ENCODE peak calls at places on chromosomes 6 and 20, in four cellular contexts. R is neuronal stem cell, D is IMR-90, O is mesendoderm. I is an unnamed sample.

GRCh38 chr6:109483744-109484075 is 691 bp upstream of the ZBTB24 start:
- DNase-seq in D (no peak), O (no peak), R (no peak), I (no peak)

GRCh38 chr6:77467038-77467437 is 3.7 kb upstream of the HTR1B start:
- DNase-seq in O (no peak), R (no peak), D (peak; percentile 13), I (peak; percentile 46)

GRCh38 chr6:107560657-107561056 is 70.7 kb downstream of the SOBP start:
- DNase-seq in D (peak; percentile 6), O (peak; percentile 40), R (no peak), I (peak; percentile 31)

GRCh38 chr6:142301421-142302391 is at the start of gene ADGRG6:
- DNase-seq in D (peak; percentile 28), R (peak; percentile 57), O (peak; percentile 77), I (peak; percentile 54)

GRCh38 chr6:72374864-72375263 is 247.0 kb upstream of the KCNQ5 start:
- DNase-seq in D (peak; percentile 12), R (peak; percentile 8), O (peak; percentile 23), I (no peak)

GRCh38 chr20:52490715-52491430 is 299.3 kb upstream of the ZFP64 start:
- DNase-seq in R (no peak), D (peak; percentile 98), O (peak; percentile 85), I (peak; percentile 98)

GRCh38 chr6:150025201-150025917 is at the start of gene RAET1L:
- DNase-seq in O (no peak), D (peak; percentile 45), R (no peak), I (peak; percentile 7)

GRCh38 chr20:37992802-37993538 is 40.3 kb downstream of the TTI1 start:
- DNase-seq in D (peak; percentile 78), R (no peak), O (peak; percentile 13), I (peak; percentile 73)

GRCh38 chr6:26217714-26218075 is 130.5 kb downstream of the HFE start:
- DNase-seq in D (no peak), R (no peak), O (peak; percentile 73), I (peak; percentile 50)

GRCh38 chr6:69774740-69775350 is 22.0 kb downstream of the LMBRD1 start:
- DNase-seq in R (no peak), O (no peak), D (no peak), I (no peak)

GRCh38 chr20:54255157-54255556 is 47.3 kb downstream of the PFDN4 start:
- DNase-seq in O (no peak), D (peak; percentile 66), R (no peak), I (no peak)

GRCh38 chr20:4569092-4569491 is 152.6 kb upstream of the PRND start:
- DNase-seq in O (no peak), D (no peak), R (no peak), I (no peak)

GRCh38 chr20:48823960-48824497 is 3.8 kb downstream of the PREX1 start:
- DNase-seq in D (peak; percentile 65), O (no peak), R (no peak), I (no peak)

GRCh38 chr6:127340171-127340570 is 3.2 kb downstream of the ECHDC1 start:
- DNase-seq in R (no peak), O (no peak), D (no peak), I (no peak)

GRCh38 chr20:52497731-52498130 is 306.2 kb upstream of the ZFP64 start:
- DNase-seq in D (peak; percentile 66), R (no peak), O (no peak), I (peak; percentile 50)

GRCh38 chr6:170403451-170403850 is 96.9 kb downstream of the FAM120B start:
- DNase-seq in R (peak; percentile 59), D (peak; percentile 70), O (peak; percentile 96), I (peak; percentile 81)

GRCh38 chr20:57791946-57792328 is 82.1 kb upstream of the PMEPA1 start:
- DNase-seq in O (no peak), D (no peak), R (no peak), I (no peak)

GRCh38 chr20:62661647-62662046 is 19.3 kb downstream of the SLCO4A1 start:
- DNase-seq in D (no peak), R (no peak), O (no peak), I (no peak)

GRCh38 chr6:22601941-22602340 is 32.6 kb downstream of the HDGFL1 start:
- DNase-seq in R (no peak), D (no peak), O (no peak), I (no peak)

GRCh38 chr20:4937422-4938319 is 63.6 kb downstream of the SLC23A2 start:
- DNase-seq in O (no peak), R (no peak), D (peak; percentile 59), I (no peak)

GRCh38 chr6:143536866-143537691 is 25.6 kb upstream of the FUCA2 start:
- DNase-seq in R (peak; percentile 47), O (peak; percentile 84), D (peak; percentile 63), I (peak; percentile 54)

GRCh38 chr6:1502041-1502440 is 107.7 kb upstream of the FOXC1 start:
- DNase-seq in D (no peak), R (no peak), O (no peak), I (no peak)

GRCh38 chr6:44254201-44254956 is 2.9 kb downstream of the SLC35B2 start:
- DNase-seq in D (no peak), O (no peak), R (no peak), I (no peak)

GRCh38 chr6:56677559-56677958 is 34.9 kb upstream of the DST start:
- DNase-seq in O (no peak), D (peak; percentile 72), R (no peak), I (no peak)

GRCh38 chr6:39388526-39389371 is 66.2 kb upstream of the KCNK16 start:
- DNase-seq in O (no peak), R (no peak), D (no peak), I (no peak)

GRCh38 chr20:38961530-38962043 is 557 bp upstream of the DHX35 start:
- DNase-seq in O (no peak), D (no peak), R (no peak), I (no peak)

GRCh38 chr6:53795254-53795701 is 473 bp downstream of the LRRC1 start:
- DNase-seq in R (no peak), D (no peak), O (no peak), I (peak; percentile 26)

GRCh38 chr6:53794073-53794719 is 609 bp upstream of the LRRC1 start:
- DNase-seq in R (no peak), D (peak; percentile 87), O (peak; percentile 83), I (peak; percentile 84)

GRCh38 chr6:53795702-53796450 is 1.1 kb downstream of the LRRC1 start:
- DNase-seq in D (peak; percentile 28), R (peak; percentile 40), O (peak; percentile 67), I (peak; percentile 35)

GRCh38 chr6:53793318-53793975 is 1.4 kb upstream of the LRRC1 start:
- DNase-seq in D (peak; percentile 61), O (peak; percentile 60), R (peak; percentile 33), I (peak; percentile 68)

DNA sequence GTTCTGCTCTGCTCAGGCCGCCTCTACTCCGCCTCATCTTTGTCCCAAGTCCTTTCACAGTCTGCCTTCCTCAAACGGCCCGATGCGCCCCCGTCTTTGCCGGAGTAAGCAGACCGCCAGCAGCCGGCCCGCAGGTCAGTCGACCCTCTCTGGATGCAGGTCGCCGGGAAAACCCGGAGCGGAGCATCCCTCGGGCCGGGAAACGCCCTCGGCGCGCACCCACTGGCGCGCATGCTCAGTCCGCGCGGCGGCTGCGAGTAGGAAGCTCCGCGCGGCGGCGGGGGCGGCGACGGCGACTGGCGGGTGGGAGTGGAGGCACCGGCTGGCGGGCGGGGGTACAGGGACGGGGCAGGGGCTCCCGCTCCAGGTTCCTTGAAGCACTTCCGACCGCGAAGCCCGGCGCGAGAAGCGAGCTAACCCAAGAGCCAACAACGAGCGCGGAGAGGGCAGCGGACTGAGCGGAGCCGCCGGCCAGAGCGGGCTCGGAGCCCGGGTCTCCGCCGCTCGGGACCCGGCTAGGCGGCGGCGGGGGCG is at the start of gene LRRC1:
- DNase-seq in D (peak; percentile 88), R (peak; percentile 95), O (peak; percentile 95), I (peak; percentile 90)
- H2BK5ac ChIP-seq in D (peak within 1 kb of the TSS; percentile 73), R (peak within 1 kb of the TSS; percentile 92), O (no peak within 1 kb of the TSS), I (peak within 1 kb of the TSS; percentile 53)

DNA sequence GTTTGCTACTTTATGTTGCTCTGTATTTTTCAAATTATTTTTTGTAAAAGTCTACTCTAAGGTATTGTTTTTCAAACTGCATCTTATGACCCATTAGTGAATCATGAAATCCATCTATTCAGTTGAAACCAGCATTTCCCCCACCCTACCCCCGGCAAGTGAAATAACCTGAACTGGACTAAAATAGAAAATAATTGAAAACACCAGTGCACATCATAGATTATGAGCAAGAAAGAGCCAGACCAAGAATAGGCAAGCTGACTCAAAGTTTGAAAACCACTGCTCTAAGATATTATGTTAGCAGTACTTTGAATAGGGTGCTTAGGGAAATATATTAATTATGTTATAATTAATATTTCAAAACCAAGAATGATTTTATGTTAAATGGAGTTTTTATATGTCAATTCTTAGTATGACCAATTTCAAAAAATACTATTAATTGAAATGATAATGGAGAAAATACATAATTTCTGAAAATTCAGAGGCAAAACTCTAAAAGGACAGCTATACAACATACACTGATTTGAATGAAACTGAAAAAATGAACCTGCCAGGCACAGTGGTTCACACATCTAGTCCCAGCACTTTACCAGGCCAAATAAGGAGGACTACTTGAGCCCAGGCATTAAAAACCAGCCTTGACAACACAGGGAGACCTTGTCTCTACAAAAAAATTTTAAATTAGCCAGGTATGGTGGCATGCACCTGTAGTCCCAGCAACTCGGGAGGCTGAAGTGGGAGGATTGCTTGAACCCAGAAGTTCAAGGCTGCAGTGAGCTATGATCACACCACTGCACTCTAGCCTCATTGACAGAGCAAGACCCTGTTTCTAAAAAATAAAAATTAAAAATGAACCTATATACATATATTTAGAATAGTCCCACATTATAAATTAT is 112.0 kb downstream of the CDK19 start:
- DNase-seq in O (no peak), D (peak; percentile 32), R (no peak), I (no peak)
- H2BK5ac ChIP-seq in O (no peak overlapping the region), D (no peak overlapping the region), R (no peak overlapping the region), I (no peak overlapping the region)

GRCh38 chr6:83067448-83068413 is at the start of gene DOP1A:
- DNase-seq in O (peak; percentile 97), R (peak; percentile 91), D (peak; percentile 91), I (peak; percentile 94)
- H2BK5ac ChIP-seq in O (no peak within 1 kb of the TSS), R (peak within 1 kb of the TSS; percentile 87), D (peak within 1 kb of the TSS; percentile 61), I (no peak within 1 kb of the TSS)

GRCh38 chr6:10553869-10554268 is 32.7 kb downstream of the GCNT2 start:
- DNase-seq in R (no peak), O (no peak), D (no peak), I (no peak)

GRCh38 chr6:10555625-10556309 is 34.6 kb downstream of the GCNT2 start:
- DNase-seq in R (peak; percentile 58), D (peak; percentile 8), O (peak; percentile 83), I (peak; percentile 53)

GRCh38 chr6:10552237-10552810 is 31.2 kb downstream of the GCNT2 start:
- DNase-seq in O (no peak), D (no peak), R (no peak), I (no peak)

GRCh38 chr6:10556496-10557391 is 35.6 kb downstream of the GCNT2 start:
- DNase-seq in R (no peak), D (no peak), O (no peak), I (peak; percentile 6)

DNA sequence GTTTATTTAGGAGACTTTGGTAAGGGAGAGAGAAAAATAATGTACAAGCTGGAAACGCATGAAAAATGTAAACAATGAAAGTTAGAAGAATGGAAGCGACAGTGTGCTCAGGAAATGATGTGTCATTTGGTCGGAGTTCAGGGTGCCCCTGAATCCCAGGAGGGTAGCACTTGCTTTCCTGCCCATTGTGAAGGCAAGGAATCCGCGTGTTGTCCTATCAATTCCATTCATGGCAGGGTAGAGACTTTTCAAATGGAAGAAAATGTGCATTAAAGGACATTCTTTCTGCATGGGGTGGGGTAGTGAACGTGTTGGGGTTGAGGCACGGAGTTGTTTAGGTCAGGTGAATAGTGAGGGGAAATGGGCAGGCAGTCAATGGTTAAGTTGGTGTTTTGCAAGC is 33.7 kb downstream of the GCNT2 start:
- DNase-seq in R (no peak), D (no peak), O (no peak), I (no peak)
- H2BK5ac ChIP-seq in R (no peak overlapping the region), D (no peak overlapping the region), O (no peak overlapping the region), I (no peak overlapping the region)

I was measured in mesenchymal stem cell.